ENCODE peak calls at places on chromosomes 3 and 15, in eight cellular contexts. Z is GM23248; Q is MV-4-11; M is effector CD4-positive, alpha-beta T cell; P is NCI-H1417; W is ELF-1; X is left cardiac atrium; C is skeletal muscle cell. V is an unnamed sample.

GRCh38 chr3:53089511-53089910 is 40.7 kb downstream of the RFT1 start:
- DNase-seq in Z (no peak), Q (no peak), M (no peak), P (no peak), W (no peak), X (peak), C (no peak), V (no peak)

GRCh38 chr15:77905301-77905920 is 172.1 kb downstream of the TBC1D2B start:
- DNase-seq in Z (no peak), Q (no peak), M (no peak), P (no peak), W (no peak), X (no peak), C (no peak), V (no peak)

GRCh38 chr15:60720493-60721231 is 241.7 kb upstream of the ICE2 start:
- DNase-seq in Z (no peak), Q (no peak), M (peak), P (no peak), W (no peak), X (no peak), C (no peak), V (no peak)

GRCh38 chr3:52052831-52053306 is 3.5 kb downstream of the DUSP7 start:
- DNase-seq in Z (peak), Q (peak), M (peak), P (no peak), W (peak), X (peak), C (no peak), V (peak)

GRCh38 chr15:88636039-88636438 is 2.8 kb upstream of the ISG20 start:
- DNase-seq in Z (no peak), Q (no peak), M (peak), P (no peak), W (no peak), X (no peak), C (no peak), V (no peak)

GRCh38 chr3:127688416-127689265 is 15.9 kb downstream of the ABTB1 start:
- DNase-seq in Z (peak), Q (no peak), M (no peak), P (no peak), W (peak), X (peak), C (no peak), V (no peak)

GRCh38 chr15:66294157-66294931 is 976 bp downstream of the DIS3L start:
- DNase-seq in Z (peak), Q (peak), M (no peak), P (no peak), W (peak), X (no peak), C (peak), V (peak)

GRCh38 chr3:62373215-62373614 is at the start of gene FEZF2:
- DNase-seq in Z (no peak), Q (no peak), M (no peak), P (no peak), W (peak), X (no peak), C (no peak), V (no peak)

GRCh38 chr3:59690886-59691285 is 641.1 kb upstream of the CFAP20DC start:
- DNase-seq in Z (no peak), Q (no peak), M (no peak), P (no peak), W (no peak), X (no peak), C (no peak), V (no peak)

GRCh38 chr15:67784057-67784781 is 41.1 kb upstream of the SKOR1 start:
- DNase-seq in Z (no peak), Q (peak), M (no peak), P (no peak), W (no peak), X (no peak), C (no peak), V (no peak)

GRCh38 chr3:172517859-172518466 is 5.3 kb downstream of the TNFSF10 start:
- DNase-seq in Z (peak), Q (peak), M (peak), P (no peak), W (no peak), X (no peak), C (no peak), V (no peak)

GRCh38 chr3:113606539-113607218 is 74.3 kb downstream of the SIDT1 start:
- DNase-seq in Z (no peak), Q (peak), M (no peak), P (no peak), W (peak), X (no peak), C (no peak), V (peak)

GRCh38 chr3:23316924-23317323 is 113.8 kb downstream of the UBE2E2 start:
- DNase-seq in Z (no peak), Q (no peak), M (no peak), P (no peak), W (no peak), X (no peak), C (no peak), V (no peak)

GRCh38 chr3:131485116-131485515 is 17.7 kb downstream of the MRPL3 start:
- DNase-seq in Z (no peak), Q (no peak), M (no peak), P (no peak), W (no peak), X (no peak), C (no peak), V (no peak)

GRCh38 chr15:88985547-88986393 is 72.6 kb upstream of the MFGE8 start:
- DNase-seq in Z (no peak), Q (no peak), M (no peak), P (no peak), W (peak), X (no peak), C (no peak), V (no peak)

GRCh38 chr3:99339222-99339621 is 299.2 kb upstream of the COL8A1 start:
- DNase-seq in Z (no peak), Q (no peak), M (no peak), P (no peak), W (no peak), X (no peak), C (no peak), V (no peak)

GRCh38 chr15:87713405-87713995 is 543.0 kb downstream of the NTRK3 start:
- DNase-seq in Z (no peak), Q (no peak), M (no peak), P (no peak), W (no peak), X (no peak), C (no peak), V (no peak)

GRCh38 chr3:159371928-159372327 is 570.1 kb downstream of the MFSD1 start:
- DNase-seq in Z (no peak), Q (no peak), M (no peak), P (no peak), W (no peak), X (no peak), C (no peak), V (no peak)

GRCh38 chr15:92848852-92849598 is 51.1 kb upstream of the CHD2 start:
- DNase-seq in Z (peak), Q (peak), M (peak), P (no peak), W (no peak), X (no peak), C (no peak), V (peak)

GRCh38 chr15:81098884-81099601 is 35.0 kb upstream of the CFAP161 start:
- DNase-seq in Z (no peak), Q (peak), M (no peak), P (no peak), W (no peak), X (peak), C (no peak), V (no peak)

GRCh38 chr15:61746589-61746988 is 313.7 kb downstream of the VPS13C start:
- DNase-seq in Z (no peak), Q (no peak), M (no peak), P (no peak), W (no peak), X (no peak), C (no peak), V (no peak)

GRCh38 chr3:128548426-128549282 is 55.7 kb upstream of the GATA2 start:
- DNase-seq in Z (peak), Q (no peak), M (no peak), P (no peak), W (no peak), X (peak), C (no peak), V (no peak)

GRCh38 chr3:57981483-57982087 is 26.6 kb upstream of the FLNB start:
- DNase-seq in Z (no peak), Q (peak), M (no peak), P (no peak), W (no peak), X (no peak), C (no peak), V (no peak)

GRCh38 chr3:138173769-138174420 is 826 bp downstream of the DBR1 start:
- DNase-seq in Z (peak), Q (no peak), M (no peak), P (no peak), W (peak), X (no peak), C (no peak), V (no peak)

GRCh38 chr15:25611603-25612002 is 172.8 kb upstream of the UBE3A start:
- DNase-seq in Z (peak), Q (no peak), M (no peak), P (no peak), W (no peak), X (peak), C (no peak), V (no peak)

GRCh38 chr3:172181936-172182708 is 142.7 kb downstream of the FNDC3B start:
- DNase-seq in Z (peak), Q (peak), M (no peak), P (no peak), W (peak), X (no peak), C (no peak), V (no peak)

GRCh38 chr3:188309437-188310269 is 155.7 kb downstream of the LPP start:
- DNase-seq in Z (no peak), Q (peak), M (no peak), P (no peak), W (no peak), X (no peak), C (no peak), V (no peak)

GRCh38 chr3:15438988-15439387 is 11.6 kb downstream of the EAF1 start:
- DNase-seq in Z (peak), Q (peak), M (no peak), P (no peak), W (no peak), X (no peak), C (peak), V (no peak)

GRCh38 chr3:188472331-188472730 is 318.4 kb downstream of the LPP start:
- DNase-seq in Z (peak), Q (no peak), M (no peak), P (no peak), W (no peak), X (no peak), C (peak), V (no peak)

GRCh38 chr3:161028485-161029018 is 76.6 kb downstream of the B3GALNT1 start:
- DNase-seq in Z (no peak), Q (no peak), M (no peak), P (peak), W (no peak), X (no peak), C (no peak), V (no peak)

GRCh38 chr15:63407612-63408011 is 26.0 kb upstream of the CA12 start:
- DNase-seq in Z (no peak), Q (no peak), M (no peak), P (no peak), W (peak), X (no peak), C (no peak), V (no peak)

GRCh38 chr15:45088801-45089711 is 24.9 kb downstream of the DUOX2 start:
- DNase-seq in Z (peak), Q (no peak), M (no peak), P (no peak), W (peak), X (no peak), C (no peak), V (no peak)

GRCh38 chr3:29176501-29176900 is 104.4 kb upstream of the RBMS3 start:
- DNase-seq in Z (no peak), Q (no peak), M (no peak), P (peak), W (peak), X (peak), C (no peak), V (no peak)

GRCh38 chr15:68709826-68710225 is 110.9 kb downstream of the ANP32A start:
- DNase-seq in Z (no peak), Q (no peak), M (no peak), P (no peak), W (no peak), X (no peak), C (no peak), V (no peak)

GRCh38 chr3:12138044-12138443 is 20.7 kb downstream of the TIMP4 start:
- DNase-seq in Z (peak), Q (peak), M (no peak), P (no peak), W (no peak), X (peak), C (no peak), V (no peak)

GRCh38 chr3:48507256-48508061 is 3.5 kb upstream of the SHISA5 start:
- DNase-seq in Z (peak), Q (peak), M (peak), P (peak), W (peak), X (peak), C (peak), V (peak)

GRCh38 chr15:88463870-88464532 is 3.2 kb downstream of the MRPL46 start:
- DNase-seq in Z (no peak), Q (no peak), M (no peak), P (no peak), W (no peak), X (no peak), C (no peak), V (no peak)